ENCODE peak calls at places on chromosome 12, in four cellular contexts. One of them, this sample, is unnamed.

GRCh38 chr12:104957388-104958008 is 592 bp downstream of the SLC41A2 start:
- DNase-seq in GM23338: peak; percentile 63
- DNase-seq in spleen: no peak
- DNase-seq in lung: no peak
- DNase-seq in this sample: no peak

GRCh38 chr12:130706311-130706710 is 9.8 kb downstream of the RIMBP2 start:
- DNase-seq in GM23338: no peak
- DNase-seq in spleen: no peak
- DNase-seq in lung: no peak
- DNase-seq in this sample: no peak

GRCh38 chr12:9389796-9390195 is 181.6 kb upstream of the PZP start:
- DNase-seq in GM23338: no peak
- DNase-seq in spleen: no peak
- DNase-seq in lung: no peak
- DNase-seq in this sample: no peak

GRCh38 chr12:113577464-113578121 is 105.9 kb upstream of the LHX5 start:
- DNase-seq in GM23338: no peak
- DNase-seq in spleen: no peak
- DNase-seq in lung: no peak
- DNase-seq in this sample: no peak

GRCh38 chr12:1916396-1917171 is 1.9 kb downstream of the CACNA2D4 start:
- DNase-seq in GM23338: no peak
- DNase-seq in spleen: peak; percentile 71
- DNase-seq in lung: peak; percentile 25
- DNase-seq in this sample: no peak

GRCh38 chr12:123512838-123513665 is 20.5 kb downstream of the RILPL1 start:
- DNase-seq in GM23338: peak; percentile 39
- DNase-seq in spleen: no peak
- DNase-seq in lung: no peak
- DNase-seq in this sample: no peak

GRCh38 chr12:122201381-122201780 is 2.1 kb upstream of the B3GNT4 start:
- DNase-seq in GM23338: no peak
- DNase-seq in spleen: peak; percentile 45
- DNase-seq in lung: no peak
- DNase-seq in this sample: no peak

GRCh38 chr12:122982963-122983788 is 2.7 kb downstream of the ARL6IP4 start:
- DNase-seq in GM23338: no peak
- DNase-seq in spleen: no peak
- DNase-seq in lung: no peak
- DNase-seq in this sample: no peak

GRCh38 chr12:75366629-75367028 is 24.3 kb upstream of the GLIPR1L2 start:
- DNase-seq in GM23338: peak; percentile 18
- DNase-seq in spleen: no peak
- DNase-seq in lung: no peak
- DNase-seq in this sample: no peak

GRCh38 chr12:58533652-58534051 is 386.7 kb downstream of the LRIG3 start:
- DNase-seq in GM23338: no peak
- DNase-seq in spleen: no peak
- DNase-seq in lung: no peak
- DNase-seq in this sample: no peak

GRCh38 chr12:79897617-79898016 is 37.3 kb downstream of the PPP1R12A start:
- DNase-seq in GM23338: peak; percentile 50
- DNase-seq in spleen: no peak
- DNase-seq in lung: no peak
- DNase-seq in this sample: no peak

GRCh38 chr12:112813836-112814235 is 22.3 kb downstream of the RPH3A start:
- DNase-seq in GM23338: no peak
- DNase-seq in spleen: no peak
- DNase-seq in lung: no peak
- DNase-seq in this sample: no peak

GRCh38 chr12:99334737-99335136 is 312.8 kb upstream of the GARIN6 start:
- DNase-seq in GM23338: no peak
- DNase-seq in spleen: no peak
- DNase-seq in lung: no peak
- DNase-seq in this sample: no peak

GRCh38 chr12:32083489-32083888 is 23.2 kb upstream of the BICD1 start:
- DNase-seq in GM23338: no peak
- DNase-seq in spleen: no peak
- DNase-seq in lung: no peak
- DNase-seq in this sample: no peak

GRCh38 chr12:95805864-95806669 is 15.5 kb upstream of the NTN4 start:
- DNase-seq in GM23338: no peak
- DNase-seq in spleen: no peak
- DNase-seq in lung: no peak
- DNase-seq in this sample: no peak

GRCh38 chr12:68237523-68238070 is 12.0 kb upstream of the IL26 start:
- DNase-seq in GM23338: no peak
- DNase-seq in spleen: no peak
- DNase-seq in lung: no peak
- DNase-seq in this sample: no peak

GRCh38 chr12:116421785-116422538 is 137.2 kb upstream of the MAP1LC3B2 start:
- DNase-seq in GM23338: no peak
- DNase-seq in spleen: peak; percentile 24
- DNase-seq in lung: no peak
- DNase-seq in this sample: no peak

GRCh38 chr12:97672870-97673269 is 210.3 kb downstream of the RMST start:
- DNase-seq in GM23338: no peak
- DNase-seq in spleen: no peak
- DNase-seq in lung: no peak
- DNase-seq in this sample: no peak

GRCh38 chr12:90102957-90103652 is 394.5 kb upstream of the ATP2B1 start:
- DNase-seq in GM23338: peak; percentile 67
- DNase-seq in spleen: no peak
- DNase-seq in lung: no peak
- DNase-seq in this sample: no peak

GRCh38 chr12:116366456-116366776 is 88.9 kb upstream of the MED13L start:
- DNase-seq in GM23338: no peak
- DNase-seq in spleen: no peak
- DNase-seq in lung: peak; percentile 50
- DNase-seq in this sample: peak; percentile 62

DNA sequence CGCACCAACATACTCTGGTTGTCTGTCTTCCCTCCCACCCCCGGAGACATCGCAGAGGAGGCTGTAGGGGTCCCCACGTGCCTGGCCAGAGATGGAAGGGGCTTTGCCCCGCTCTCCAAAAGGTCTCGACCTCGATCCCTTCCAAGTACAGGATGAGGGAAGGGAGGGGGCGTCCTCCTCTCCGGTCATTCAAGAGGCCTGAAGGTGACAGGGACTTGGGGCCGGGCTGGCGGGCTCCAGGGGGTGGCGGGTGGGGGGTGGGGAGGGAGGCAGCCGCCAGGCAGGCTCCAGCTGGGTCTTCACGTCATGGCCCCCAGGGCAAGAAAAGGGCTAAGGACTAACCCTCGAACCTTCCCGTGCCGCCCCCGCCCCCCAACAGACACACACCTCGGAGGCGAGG is 15.1 kb downstream of the TBX3 start:
- DNase-seq in GM23338: peak; percentile 55
- DNase-seq in spleen: no peak
- DNase-seq in lung: no peak
- DNase-seq in this sample: no peak
- H3K4me3 ChIP-seq in GM23338: peak overlapping the region; percentile 53
- H3K4me3 ChIP-seq in spleen: no peak overlapping the region
- H3K4me3 ChIP-seq in lung: no peak overlapping the region
- H3K4me3 ChIP-seq in this sample: peak overlapping the region; percentile 31

GRCh38 chr12:52363111-52363679 is 4.1 kb downstream of the KRT85 start:
- DNase-seq in GM23338: no peak
- DNase-seq in spleen: peak; percentile 51
- DNase-seq in lung: no peak
- DNase-seq in this sample: no peak

GRCh38 chr12:52361553-52361952 is 5.7 kb downstream of the KRT85 start:
- DNase-seq in GM23338: no peak
- DNase-seq in spleen: no peak
- DNase-seq in lung: no peak
- DNase-seq in this sample: no peak

GRCh38 chr12:52360663-52361271 is 6.5 kb downstream of the KRT85 start:
- DNase-seq in GM23338: no peak
- DNase-seq in spleen: peak; percentile 70
- DNase-seq in lung: no peak
- DNase-seq in this sample: peak; percentile 48

GRCh38 chr12:52364061-52364460 is 3.2 kb downstream of the KRT85 start:
- DNase-seq in GM23338: no peak
- DNase-seq in spleen: no peak
- DNase-seq in lung: no peak
- DNase-seq in this sample: no peak

GRCh38 chr12:52362118-52362726 is 5.1 kb downstream of the KRT85 start:
- DNase-seq in GM23338: peak; percentile 34
- DNase-seq in spleen: peak; percentile 62
- DNase-seq in lung: no peak
- DNase-seq in this sample: no peak
- TF ChIP-seq CTCF in GM23338: peak; percentile 64
- TF ChIP-seq CTCF in spleen: no peak
- TF ChIP-seq CTCF in lung: no peak
- TF ChIP-seq CTCF in this sample: no peak

GRCh38 chr12:28235017-28235416 is 44.8 kb downstream of the CCDC91 start:
- DNase-seq in GM23338: no peak
- DNase-seq in spleen: no peak
- DNase-seq in lung: no peak
- DNase-seq in this sample: no peak
- H3K4me3 ChIP-seq in GM23338: no peak overlapping the region
- H3K4me3 ChIP-seq in spleen: no peak overlapping the region
- H3K4me3 ChIP-seq in lung: no peak overlapping the region
- H3K4me3 ChIP-seq in this sample: no peak overlapping the region

GRCh38 chr12:5096241-5096880 is 52.7 kb downstream of the KCNA5 start:
- DNase-seq in GM23338: no peak
- DNase-seq in spleen: no peak
- DNase-seq in lung: peak; percentile 16
- DNase-seq in this sample: no peak
- TF ChIP-seq CTCF in GM23338: peak; percentile 52
- TF ChIP-seq CTCF in spleen: no peak
- TF ChIP-seq CTCF in lung: no peak
- TF ChIP-seq CTCF in this sample: no peak